ENCODE peak calls at places on chromosomes 16 and 17, in six cellular contexts. Y is left colon; T is AG04450; S is activated naive CD8-positive, alpha-beta T cell treated with anti-CD3 and anti-CD28 coated beads for 36 hours; N is RPMI7951; B is right cardiac atrium. J is an unnamed sample.

GRCh38 chr16:71915350-71915749 is 20.0 kb downstream of the IST1 start:
- DNase-seq in Y (no peak), T (no peak), S (no peak), N (no peak), B (no peak), J (no peak)

GRCh38 chr16:56910654-56911539 is 21.0 kb upstream of the HERPUD1 start:
- DNase-seq in Y (peak), T (peak), S (no peak), N (peak), B (no peak), J (no peak)

GRCh38 chr16:1645914-1646525 is 32.1 kb upstream of the JPT2 start:
- DNase-seq in Y (no peak), T (no peak), S (peak), N (peak), B (no peak), J (no peak)

GRCh38 chr17:4544656-4545216 is 10.4 kb downstream of the MYBBP1A start:
- DNase-seq in Y (no peak), T (no peak), S (no peak), N (no peak), B (no peak), J (no peak)

GRCh38 chr16:9821970-9822369 is 360.3 kb downstream of the GRIN2A start:
- DNase-seq in Y (no peak), T (no peak), S (no peak), N (no peak), B (no peak), J (no peak)

GRCh38 chr17:82931696-82932060 is 91.9 kb upstream of the ZNF750 start:
- DNase-seq in Y (peak), T (peak), S (no peak), N (peak), B (peak), J (no peak)

GRCh38 chr17:38598536-38598935 is 7.2 kb downstream of the SRCIN1 start:
- DNase-seq in Y (peak), T (peak), S (peak), N (peak), B (no peak), J (peak)

GRCh38 chr17:44581868-44582267 is 24.6 kb downstream of the FZD2 start:
- DNase-seq in Y (no peak), T (no peak), S (no peak), N (no peak), B (no peak), J (no peak)

GRCh38 chr17:64148017-64148631 is 18.2 kb upstream of the ERN1 start:
- DNase-seq in Y (no peak), T (no peak), S (no peak), N (no peak), B (no peak), J (no peak)

GRCh38 chr16:68283840-68284595 is 19.7 kb downstream of the SLC7A6 start:
- DNase-seq in Y (no peak), T (no peak), S (no peak), N (no peak), B (no peak), J (no peak)

GRCh38 chr16:29805232-29806095 is 865 bp upstream of the MAZ start:
- DNase-seq in Y (peak), T (peak), S (peak), N (peak), B (peak), J (peak)

GRCh38 chr17:76820039-76820438 is 48.2 kb upstream of the MGAT5B start:
- DNase-seq in Y (no peak), T (no peak), S (no peak), N (peak), B (no peak), J (no peak)

GRCh38 chr16:48478418-48478817 is 93.2 kb upstream of the SIAH1 start:
- DNase-seq in Y (no peak), T (no peak), S (no peak), N (no peak), B (no peak), J (no peak)

J was measured in retinal pigment epithelial cell.